ENCODE peak calls at places on chromosomes 16 and 17, in four cellular contexts. N, Y, S and M are unnamed samples.

GRCh38 chr16:30637952-30638351 is 12.8 kb upstream of the PRR14 start:
- DNase-seq in Y (no peak), S (peak; percentile 75), N (peak; percentile 42), M (peak; percentile 51)

GRCh38 chr17:4679652-4680051 is 24.3 kb downstream of the PELP1 start:
- DNase-seq in N (peak; percentile 74), S (no peak), Y (no peak), M (peak; percentile 79)

GRCh38 chr16:19330801-19331484 is 45.4 kb downstream of the CLEC19A start:
- DNase-seq in N (peak; percentile 41), S (peak; percentile 20), Y (no peak), M (peak; percentile 33)

GRCh38 chr17:50947844-50948514 is 81.8 kb upstream of the TOB1 start:
- DNase-seq in Y (peak; percentile 53), S (no peak), N (no peak), M (no peak)

GRCh38 chr17:82787081-82787848 is 35.4 kb downstream of the TBCD start:
- DNase-seq in Y (no peak), N (no peak), S (no peak), M (no peak)

GRCh38 chr16:27123795-27124194 is 57.1 kb downstream of the C16orf82 start:
- DNase-seq in N (no peak), Y (peak; percentile 26), S (no peak), M (peak; percentile 7)

GRCh38 chr17:50123649-50124349 is 6.2 kb downstream of the SAMD14 start:
- DNase-seq in N (no peak), S (no peak), Y (no peak), M (peak; percentile 46)

GRCh38 chr16:89217388-89218191 is at the start of gene ZNF778:
- DNase-seq in Y (peak; percentile 89), N (peak; percentile 94), S (peak; percentile 77), M (peak; percentile 77)

GRCh38 chr16:85352221-85352620 is 239.9 kb upstream of the CIBAR2 start:
- DNase-seq in Y (no peak), S (no peak), N (no peak), M (no peak)

GRCh38 chr17:46056800-46057304 is 57.8 kb downstream of the STH start:
- DNase-seq in Y (no peak), S (no peak), N (peak; percentile 47), M (peak; percentile 74)

GRCh38 chr16:86011532-86011931 is 112.6 kb downstream of the IRF8 start:
- DNase-seq in N (no peak), Y (no peak), S (no peak), M (no peak)

GRCh38 chr17:67221062-67221998 is 23.7 kb downstream of the HELZ start:
- DNase-seq in Y (peak; percentile 29), S (peak; percentile 34), N (peak; percentile 57), M (peak; percentile 33)

GRCh38 chr17:67216544-67217320 is 28.3 kb downstream of the HELZ start:
- DNase-seq in Y (no peak), S (no peak), N (no peak), M (no peak)

GRCh38 chr17:67215991-67216421 is 29.0 kb downstream of the HELZ start:
- DNase-seq in Y (no peak), N (no peak), S (peak; percentile 33), M (no peak)

GRCh38 chr17:67217446-67217845 is 27.6 kb downstream of the HELZ start:
- DNase-seq in N (no peak), Y (peak; percentile 24), S (no peak), M (no peak)

GRCh38 chr17:67218385-67218950 is 26.5 kb downstream of the HELZ start:
- DNase-seq in Y (no peak), S (no peak), N (no peak), M (peak; percentile 78)
- TF ChIP-seq MAZ in Y (no peak), S (no peak), N (no peak), M (no peak)

GRCh38 chr17:10756146-10756545 is 26.3 kb upstream of the TMEM220 start:
- DNase-seq in Y (no peak), S (no peak), N (no peak), M (no peak)

GRCh38 chr17:10756604-10757003 is 26.8 kb upstream of the TMEM220 start:
- DNase-seq in Y (no peak), N (no peak), S (no peak), M (no peak)

GRCh38 chr17:10757067-10757466 is 27.2 kb upstream of the TMEM220 start:
- DNase-seq in N (no peak), Y (no peak), S (peak; percentile 62), M (no peak)

GRCh38 chr17:10754861-10755591 is 25.2 kb upstream of the TMEM220 start:
- DNase-seq in S (no peak), Y (no peak), N (no peak), M (no peak)

DNA sequence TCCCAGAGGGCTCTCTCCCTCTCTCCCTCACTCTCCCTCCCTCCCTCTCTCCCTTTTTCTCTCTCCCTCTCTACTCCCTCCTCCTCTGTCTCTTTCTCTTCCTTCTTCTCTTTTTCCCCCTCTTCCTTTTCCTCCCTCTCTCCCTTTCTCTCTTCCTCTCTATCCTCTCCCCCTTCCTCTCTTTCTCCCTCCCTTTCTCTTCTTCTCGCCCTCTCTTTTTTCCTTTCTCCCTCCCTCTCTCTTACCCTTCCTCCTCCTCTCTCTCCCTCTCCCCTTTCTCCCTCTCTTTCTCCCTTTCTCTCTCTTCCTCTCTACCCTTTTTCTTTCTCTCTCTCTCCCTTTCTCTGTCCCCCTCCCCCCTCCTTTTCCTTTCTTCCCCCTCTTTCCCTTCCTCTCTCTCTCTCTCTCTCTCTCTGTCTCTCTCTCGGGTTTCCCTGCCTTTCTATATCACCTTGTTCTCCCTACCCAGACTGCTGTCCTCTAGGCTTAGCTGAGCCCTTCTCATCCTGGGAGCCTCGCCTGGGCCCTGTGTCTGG is 25.8 kb upstream of the TMEM220 start:
- DNase-seq in S (no peak), Y (no peak), N (no peak), M (no peak)
- TF ChIP-seq MAZ in S (no peak), Y (no peak), N (no peak), M (no peak)

DNA sequence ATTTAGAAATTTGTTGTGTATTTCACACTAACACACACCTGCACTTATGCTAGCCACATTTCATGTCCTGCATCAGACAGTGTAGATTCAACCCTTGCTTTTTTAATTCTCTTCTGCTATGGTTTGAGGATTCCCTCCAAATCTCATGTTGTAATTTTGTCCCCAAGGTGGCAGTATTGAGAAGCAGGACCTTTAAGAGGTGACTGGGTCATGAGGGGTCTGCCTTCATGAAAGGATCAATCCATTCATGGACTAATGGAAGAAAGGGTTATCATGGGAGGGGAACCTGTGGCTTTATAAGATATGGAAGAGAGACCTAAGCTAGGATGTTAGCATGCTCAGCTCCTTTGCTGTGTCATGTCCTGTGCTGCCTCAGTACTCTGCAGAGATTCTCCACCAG is 1032.2 kb downstream of the CDH11 start:
- DNase-seq in N (no peak), Y (no peak), S (peak; percentile 50), M (peak; percentile 11)
- TF ChIP-seq MAZ in N (no peak), Y (no peak), S (no peak), M (no peak)

GRCh38 chr16:7304257-7304656 is 28.4 kb upstream of the RBFOX1 start:
- DNase-seq in Y (no peak), N (no peak), S (no peak), M (no peak)
- TF ChIP-seq MAZ in Y (no peak), N (no peak), S (no peak), M (no peak)

GRCh38 chr17:42109086-42109485 is 3.4 kb downstream of the DHX58 start:
- DNase-seq in S (no peak), N (no peak), Y (no peak), M (no peak)
- TF ChIP-seq MAZ in S (no peak), N (no peak), Y (no peak), M (no peak)

GRCh38 chr17:28101919-28102318 is 59.4 kb downstream of the NLK start:
- DNase-seq in Y (no peak), S (no peak), N (no peak), M (no peak)
- TF ChIP-seq MAZ in Y (no peak), S (no peak), N (no peak), M (no peak)